ENCODE peak calls at places on chromosomes 4 and X, in ten cellular contexts. N, P, I, C, Y, U, G, A, W and J are unnamed samples.

GRCh38 chr4:73721419-73721818 is 18.9 kb upstream of the CXCL8 start:
- DNase-seq in A (no peak), W (no peak), U (no peak), Y (no peak), C (no peak), G (no peak), N (peak), I (peak), P (no peak), J (peak)

GRCh38 chrX:10576777-10577444 is 43.5 kb downstream of the MID1 start:
- DNase-seq in P (no peak), I (no peak), U (no peak), G (no peak), N (no peak), Y (no peak), C (no peak), W (no peak), A (no peak), J (no peak)

GRCh38 chr4:5366421-5366820 is 315.1 kb downstream of the STK32B start:
- DNase-seq in G (no peak), C (no peak), N (peak), I (peak), U (no peak), Y (no peak), A (no peak), P (no peak), W (no peak), J (peak)

GRCh38 chr4:143586080-143586479 is 72.6 kb downstream of the SMARCA5 start:
- DNase-seq in Y (no peak), N (peak), A (no peak), U (no peak), G (no peak), C (no peak), W (no peak), I (peak), P (no peak), J (no peak)

GRCh38 chr4:95998311-95998710 is 158.4 kb downstream of the PDHA2 start:
- DNase-seq in I (no peak), U (no peak), P (no peak), N (no peak), W (no peak), A (no peak), G (no peak), C (no peak), Y (no peak), J (no peak)

GRCh38 chrX:22314692-22315091 is 42.0 kb downstream of the CBLL2 start:
- DNase-seq in N (no peak), I (no peak), G (no peak), C (no peak), P (no peak), Y (no peak), A (no peak), W (no peak), U (peak), J (no peak)

GRCh38 chr4:24780936-24781538 is 14.3 kb upstream of the SOD3 start:
- DNase-seq in C (no peak), G (no peak), Y (no peak), P (no peak), U (no peak), A (no peak), I (no peak), W (no peak), N (no peak), J (no peak)

GRCh38 chrX:63657821-63658220 is 127.2 kb downstream of the ARHGEF9 start:
- DNase-seq in G (no peak), I (peak), U (no peak), P (no peak), A (no peak), Y (no peak), W (no peak), N (no peak), C (no peak), J (peak)

GRCh38 chr4:55435136-55435535 is 39.4 kb downstream of the TMEM165 start:
- DNase-seq in Y (peak), I (peak), P (no peak), N (no peak), U (no peak), C (no peak), W (no peak), A (no peak), G (no peak), J (no peak)